ENCODE peak calls at places on chromosomes 1 and 21, in eight cellular contexts. Z is effector memory CD8-positive, alpha-beta T cell; X is stimulated activated naive CD4-positive, alpha-beta T cell treated with Interleukin-2 at 50 U/mL for 16 hours; K is activated CD4-positive, alpha-beta T cell treated with anti-CD3 and anti-CD28 coated beads for 4 hours; B is left ventricle myocardium superior; J is stimulated activated CD4-positive, alpha-beta T cell treated with anti-CD3 and anti-CD28 coated beads, Interleukin-4, amount 100 ng/mL, for 24 hours; W is T follicular helper cell; O is hepatocyte. Q is an unnamed sample.

GRCh38 chr1:228205526-228206436 is 2.1 kb upstream of the OBSCN start:
- DNase-seq in K (no peak), J (no peak), B (no peak), X (no peak), O (no peak), Z (no peak), W (no peak), Q (no peak)

GRCh38 chr1:24426738-24427468 is 11.3 kb downstream of the NIPAL3 start:
- DNase-seq in J (no peak), B (no peak), X (no peak), K (no peak), Z (no peak), W (no peak), O (no peak), Q (no peak)

GRCh38 chr1:60857851-60858250 is 224.5 kb upstream of the NFIA start:
- DNase-seq in B (no peak), W (no peak), O (no peak), X (no peak), J (no peak), Z (no peak), K (no peak), Q (no peak)

GRCh38 chr1:240194120-240194519 is 102.4 kb downstream of the FMN2 start:
- DNase-seq in B (no peak), X (no peak), W (no peak), J (no peak), O (no peak), Z (no peak), K (no peak), Q (no peak)

GRCh38 chr1:25360596-25361581 is 22.8 kb downstream of the TMEM50A start:
- DNase-seq in Z (no peak), W (no peak), J (no peak), K (no peak), B (no peak), O (no peak), X (no peak), Q (no peak)

GRCh38 chr1:182278144-182279054 is 113.2 kb downstream of the GLUL start:
- DNase-seq in K (no peak), Z (no peak), X (no peak), J (no peak), W (no peak), B (no peak), O (no peak), Q (no peak)

GRCh38 chr1:193181526-193181925 is 4.9 kb downstream of the B3GALT2 start:
- DNase-seq in W (no peak), X (no peak), J (no peak), K (no peak), Z (no peak), O (no peak), B (no peak), Q (no peak)

GRCh38 chr1:40039245-40039756 is 1.2 kb upstream of the CAP1 start:
- DNase-seq in Z (no peak), B (no peak), O (no peak), J (no peak), W (no peak), K (no peak), X (peak), Q (no peak)

GRCh38 chr1:247331172-247331525 is 518 bp downstream of the ZNF496 start:
- DNase-seq in X (peak), J (peak), B (peak), W (peak), O (peak), K (peak), Z (peak), Q (peak)

GRCh38 chr1:147169840-147170674 is 2.2 kb downstream of the PRKAB2 start:
- DNase-seq in W (no peak), X (no peak), J (no peak), B (no peak), K (no peak), Z (no peak), O (no peak), Q (no peak)

GRCh38 chr1:28067523-28068090 is 20.8 kb downstream of the EYA3 start:
- DNase-seq in Z (no peak), K (no peak), X (no peak), J (no peak), O (no peak), W (no peak), B (no peak), Q (no peak)

GRCh38 chr1:228372183-228373003 is 34.2 kb downstream of the TRIM11 start:
- DNase-seq in J (no peak), X (no peak), O (peak), B (peak), W (no peak), Z (no peak), K (no peak), Q (no peak)

GRCh38 chr1:18373882-18374493 is 106.7 kb upstream of the KLHDC7A start:
- DNase-seq in B (no peak), Z (no peak), X (no peak), W (no peak), O (no peak), J (no peak), K (no peak), Q (no peak)

GRCh38 chr21:17466166-17466565 is 46.7 kb upstream of the CXADR start:
- DNase-seq in B (no peak), J (no peak), Z (no peak), K (no peak), O (peak), W (no peak), X (no peak), Q (peak)

GRCh38 chr1:28258628-28259251 is 578 bp upstream of the SESN2 start:
- DNase-seq in B (no peak), O (no peak), W (no peak), X (no peak), K (no peak), Z (no peak), J (no peak), Q (no peak)

GRCh38 chr1:6497215-6497866 is 5.9 kb upstream of the PLEKHG5 start:
- DNase-seq in O (peak), K (peak), W (peak), B (peak), J (peak), Z (peak), X (peak), Q (no peak)

GRCh38 chr1:156106624-156107488 is 7.7 kb upstream of the LMNA start:
- DNase-seq in Z (no peak), B (peak), O (no peak), W (no peak), K (no peak), X (no peak), J (no peak), Q (no peak)

GRCh38 chr21:36207577-36208320 is 51.1 kb downstream of the DOP1B start:
- DNase-seq in W (no peak), Z (no peak), K (no peak), O (no peak), B (no peak), X (no peak), J (no peak), Q (no peak)

GRCh38 chr1:215487466-215487865 is 79.6 kb upstream of the KCTD3 start:
- DNase-seq in J (no peak), K (no peak), W (no peak), B (no peak), Z (no peak), O (no peak), X (no peak), Q (no peak)

GRCh38 chr1:17340358-17340757 is 31.6 kb upstream of the PADI6 start:
- DNase-seq in J (no peak), X (no peak), O (no peak), K (no peak), W (no peak), Z (no peak), B (no peak), Q (no peak)

GRCh38 chr21:46188226-46189212 is 4.3 kb upstream of the SPATC1L start:
- DNase-seq in B (peak), O (peak), K (no peak), W (no peak), X (no peak), Z (no peak), J (no peak), Q (peak)

GRCh38 chr1:32769524-32770220 is 47.5 kb downstream of the YARS1 start:
- DNase-seq in O (no peak), B (peak), W (no peak), K (no peak), X (no peak), J (no peak), Z (no peak), Q (no peak)

GRCh38 chr1:30747028-30748008 is 10.3 kb downstream of the LAPTM5 start:
- DNase-seq in W (no peak), J (no peak), B (no peak), X (no peak), Z (no peak), O (no peak), K (no peak), Q (no peak)

GRCh38 chr1:2330511-2331199 is 60.7 kb downstream of the MORN1 start:
- DNase-seq in O (peak), W (no peak), K (no peak), Z (no peak), B (peak), X (no peak), J (no peak), Q (peak)

GRCh38 chr1:154784416-154784815 is 85.7 kb downstream of the KCNN3 start:
- DNase-seq in Z (no peak), O (no peak), J (no peak), X (no peak), W (no peak), B (no peak), K (no peak), Q (no peak)

Q was measured in HepG2.